ENCODE peak calls at places on chromosomes 6 and 20, in eight cellular contexts. C is IMR-90, J is psoas muscle, V is tibial nerve, T is astrocyte, E is fibroblast of lung, H is Panc1, O is cardiac muscle cell. A is an unnamed sample.
A peak's percentile ranks its signal among the peaks of the same experiment; 100 is the strongest.

GRCh38 chr6:163324928-163325784 is 89.4 kb upstream of the QKI start:
- DNase-seq in V (peak; percentile 26), J (no peak), E (peak; percentile 63), O (no peak), T (peak; percentile 56), H (no peak), C (peak; percentile 8), A (no peak)

GRCh38 chr6:165468361-165468760 is 159.0 kb upstream of the C6orf118 start:
- DNase-seq in E (no peak), T (no peak), V (no peak), O (no peak), J (no peak), H (no peak), C (no peak), A (no peak)

GRCh38 chr6:106579281-106579680 is 50.0 kb downstream of the RTN4IP1 start:
- DNase-seq in O (no peak), J (no peak), H (no peak), T (no peak), V (no peak), C (peak; percentile 39), E (peak; percentile 14), A (no peak)

GRCh38 chr6:144319193-144319592 is 34.1 kb downstream of the UTRN start:
- DNase-seq in J (no peak), V (no peak), O (no peak), E (no peak), C (no peak), T (no peak), H (no peak), A (no peak)

GRCh38 chr6:113329942-113330897 is 526.9 kb upstream of the MARCKS start:
- DNase-seq in J (no peak), H (no peak), O (no peak), V (no peak), C (no peak), E (no peak), T (no peak), A (no peak)

GRCh38 chr6:75493400-75494064 is at the start of gene FILIP1:
- DNase-seq in V (peak; percentile 39), T (no peak), C (peak; percentile 56), O (peak; percentile 97), J (peak; percentile 43), E (no peak), H (no peak), A (no peak)

GRCh38 chr20:51468636-51469035 is 73.9 kb downstream of the NFATC2 start:
- DNase-seq in O (no peak), E (no peak), V (no peak), H (no peak), T (no peak), C (no peak), J (no peak), A (no peak)

GRCh38 chr20:62186887-62187866 is 4.3 kb downstream of the MTG2 start:
- DNase-seq in J (no peak), C (peak; percentile 37), T (peak; percentile 27), E (peak; percentile 42), V (no peak), O (peak; percentile 14), H (no peak), A (no peak)

GRCh38 chr20:23161968-23162696 is 76.0 kb upstream of the CD93 start:
- DNase-seq in J (peak; percentile 89), C (no peak), T (peak; percentile 71), O (peak; percentile 34), E (peak; percentile 78), V (peak; percentile 90), H (no peak), A (no peak)

GRCh38 chr6:157962601-157963084 is 19.0 kb upstream of the SYNJ2 start:
- DNase-seq in V (no peak), T (peak; percentile 66), C (peak; percentile 83), J (no peak), E (peak; percentile 77), H (no peak), O (no peak), A (peak; percentile 75)

GRCh38 chr20:33798444-33798843 is 12.7 kb upstream of the CHMP4B start:
- DNase-seq in O (no peak), E (no peak), T (no peak), H (no peak), V (no peak), C (no peak), J (no peak), A (no peak)

GRCh38 chr6:83151114-83151513 is 42.0 kb downstream of the PGM3 start:
- DNase-seq in C (peak; percentile 86), E (no peak), J (no peak), V (no peak), O (no peak), T (no peak), H (no peak), A (no peak)

GRCh38 chr6:105569706-105570105 is 166.8 kb upstream of the PREP start:
- DNase-seq in J (no peak), O (no peak), E (no peak), H (no peak), C (no peak), V (no peak), T (no peak), A (no peak)

GRCh38 chr6:48889429-48889828 is 573.6 kb downstream of the MMUT start:
- DNase-seq in C (no peak), T (no peak), J (no peak), V (no peak), E (no peak), H (no peak), O (no peak), A (no peak)

GRCh38 chr6:48894469-48894868 is 568.6 kb downstream of the MMUT start:
- DNase-seq in H (no peak), C (no peak), O (no peak), J (no peak), V (no peak), T (no peak), E (no peak), A (no peak)

GRCh38 chr6:48891308-48891707 is 571.7 kb downstream of the MMUT start:
- DNase-seq in C (no peak), J (no peak), T (no peak), V (no peak), E (no peak), O (no peak), H (no peak), A (no peak)

DNA sequence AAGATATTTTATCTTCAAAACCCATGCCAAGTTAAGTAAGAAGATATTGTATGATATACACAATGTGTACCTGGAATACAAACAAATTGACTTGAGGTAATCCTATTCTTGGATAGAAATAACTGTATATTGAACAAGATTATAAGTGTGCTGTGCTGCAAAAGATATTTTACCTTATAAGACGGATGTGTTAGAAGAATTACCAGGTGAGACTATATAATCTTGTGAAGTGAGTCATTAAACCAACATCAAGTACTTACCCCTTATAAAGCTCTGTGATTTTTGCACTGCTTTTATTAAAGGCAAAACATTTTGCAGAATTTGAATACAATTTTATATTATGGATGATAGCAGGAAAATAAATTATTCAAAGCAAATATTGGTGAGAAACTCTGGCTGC is 570.0 kb downstream of the MMUT start:
- DNase-seq in T (no peak), J (no peak), C (no peak), O (no peak), V (no peak), E (no peak), H (no peak), A (no peak)
- H3K4me3 ChIP-seq in T (no peak overlapping the region), J (no peak overlapping the region), C (no peak overlapping the region), O (no peak overlapping the region), V (no peak overlapping the region), E (no peak overlapping the region), H (no peak overlapping the region), A (no peak overlapping the region)

GRCh38 chr6:8175046-8175777 is 72.9 kb upstream of the EEF1E1 start:
- DNase-seq in H (no peak), O (no peak), T (no peak), C (no peak), J (no peak), V (no peak), E (no peak), A (no peak)

GRCh38 chr6:8174571-8174970 is 72.2 kb upstream of the EEF1E1 start:
- DNase-seq in C (no peak), H (no peak), V (no peak), E (no peak), T (no peak), J (no peak), O (no peak), A (no peak)

GRCh38 chr6:8180327-8181161 is 78.2 kb upstream of the EEF1E1 start:
- DNase-seq in J (no peak), V (no peak), T (peak; percentile 84), H (no peak), O (peak; percentile 41), E (peak; percentile 89), C (peak; percentile 81), A (no peak)

GRCh38 chr6:8181162-8181909 is 79.0 kb upstream of the EEF1E1 start:
- DNase-seq in C (no peak), J (no peak), E (no peak), H (no peak), V (no peak), T (no peak), O (no peak), A (no peak)

GRCh38 chr6:8177721-8178120 is 75.4 kb upstream of the EEF1E1 start:
- DNase-seq in E (peak; percentile 56), H (no peak), V (no peak), T (peak; percentile 41), O (no peak), J (no peak), C (peak; percentile 48), A (no peak)
- H3K27ac ChIP-seq in E (no peak overlapping the region), H (peak overlapping the region; percentile 82), V (no peak overlapping the region), T (no peak overlapping the region), O (no peak overlapping the region), J (no peak overlapping the region), C (no peak overlapping the region), A (no peak overlapping the region)

DNA sequence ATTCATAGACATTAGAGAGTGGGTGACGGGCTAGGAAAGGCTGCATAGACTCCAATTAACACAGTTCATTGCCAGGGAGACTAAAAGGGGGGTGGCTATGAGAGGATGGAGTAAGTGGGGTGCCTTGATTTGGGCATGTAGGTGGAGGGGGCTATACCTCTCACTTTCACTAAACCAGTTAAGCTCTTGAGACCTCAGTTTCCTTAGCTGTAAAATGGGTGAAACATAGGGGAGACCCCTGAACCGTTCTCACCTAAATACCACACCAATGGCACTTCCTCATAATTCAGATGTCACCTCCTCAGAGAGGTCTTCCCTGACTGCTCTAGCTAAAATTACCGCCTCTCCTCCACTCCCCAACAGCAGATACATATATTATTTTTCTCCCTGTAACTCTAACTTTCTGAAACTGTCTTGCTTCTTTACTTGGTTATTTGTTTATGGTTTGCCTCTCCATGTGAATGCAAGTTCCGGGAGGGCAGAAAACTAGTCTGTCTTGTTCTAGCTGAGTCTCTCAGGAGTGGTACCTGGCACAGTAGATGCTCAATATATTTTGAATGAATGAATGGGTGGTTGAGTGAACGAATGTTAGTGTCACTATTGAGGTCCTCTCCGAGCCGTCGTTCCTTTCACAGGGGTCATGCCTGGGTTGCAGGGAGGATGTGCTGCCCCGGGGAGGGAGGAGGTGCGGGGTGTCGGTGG is 615 bp upstream of the EYA2 start:
- DNase-seq in J (no peak), T (no peak), O (no peak), C (no peak), H (no peak), E (no peak), V (no peak), A (no peak)
- H3K4me3 ChIP-seq in J (peak overlapping the region; percentile 58), T (no peak overlapping the region), O (peak overlapping the region; percentile 47), C (peak overlapping the region; percentile 83), H (no peak overlapping the region), E (no peak overlapping the region), V (peak overlapping the region; percentile 35), A (no peak overlapping the region)

DNA sequence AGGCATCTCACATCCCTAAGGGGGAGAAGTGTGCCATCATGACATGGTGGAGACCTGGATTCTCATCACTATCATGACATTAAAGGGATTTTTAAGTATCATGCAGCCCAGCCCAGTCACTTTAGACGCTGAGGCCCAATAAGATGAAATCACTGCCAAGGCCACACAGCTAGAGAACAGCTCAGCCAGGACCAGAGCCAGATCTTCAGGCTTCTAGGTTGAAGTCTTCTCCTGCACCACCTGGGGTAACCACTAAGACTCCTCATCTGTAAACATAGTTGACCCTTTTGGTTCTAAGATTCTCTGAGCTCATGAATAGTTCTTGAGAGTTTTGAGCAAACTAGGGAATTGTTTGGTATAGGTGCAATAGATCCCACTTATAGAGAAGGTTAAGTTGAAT is 125.1 kb downstream of the TCP11 start:
- DNase-seq in T (no peak), V (no peak), E (peak; percentile 20), C (peak; percentile 56), J (no peak), O (no peak), H (no peak), A (no peak)
- H3K27ac ChIP-seq in T (no peak overlapping the region), V (peak overlapping the region; percentile 98), E (no peak overlapping the region), C (peak overlapping the region; percentile 58), J (peak overlapping the region; percentile 83), O (peak overlapping the region; percentile 79), H (no peak overlapping the region), A (no peak overlapping the region)